ENCODE peak calls at places on chromosomes 5 and 9, in four cellular contexts. J, R, U and K are unnamed samples.

GRCh38 chr5:142866563-142867275 is 96.5 kb downstream of the ARHGAP26 start:
- DNase-seq in R (no peak), U (peak; percentile 61), J (peak; percentile 88), K (peak; percentile 74)

GRCh38 chr5:179143446-179143845 is 83.3 kb downstream of the ZNF354C start:
- DNase-seq in U (no peak), R (no peak), J (no peak), K (no peak)

GRCh38 chr9:4422495-4422894 is 67.8 kb upstream of the SLC1A1 start:
- DNase-seq in J (peak; percentile 74), U (no peak), R (no peak), K (no peak)

GRCh38 chr5:177382423-177383029 is 1.7 kb upstream of the SLC34A1 start:
- DNase-seq in U (peak; percentile 31), R (no peak), J (no peak), K (peak; percentile 70)

GRCh38 chr9:74025402-74025894 is 471.7 kb upstream of the RORB start:
- DNase-seq in U (peak; percentile 9), R (no peak), J (no peak), K (no peak)

GRCh38 chr5:172455511-172456061 is 1.3 kb upstream of the SH3PXD2B start:
- DNase-seq in R (peak; percentile 42), J (no peak), U (no peak), K (no peak)

GRCh38 chr5:103060414-103060954 is 59.5 kb downstream of the GIN1 start:
- DNase-seq in R (no peak), U (no peak), J (peak; percentile 15), K (no peak)

GRCh38 chr5:57186194-57186593 is 12.3 kb downstream of the GPBP1 start:
- DNase-seq in J (no peak), R (no peak), U (peak; percentile 50), K (no peak)

GRCh38 chr9:111516061-111516465 is 8.9 kb upstream of the ZNF483 start:
- DNase-seq in U (no peak), J (no peak), R (no peak), K (no peak)

GRCh38 chr5:53194086-53194485 is 84.5 kb upstream of the MOCS2 start:
- DNase-seq in U (no peak), R (no peak), J (no peak), K (no peak)

GRCh38 chr9:129867138-129868032 is 32.1 kb downstream of the USP20 start:
- DNase-seq in J (no peak), U (no peak), R (no peak), K (no peak)

GRCh38 chr9:115945009-115945431 is 208.6 kb upstream of the PAPPA start:
- DNase-seq in R (no peak), U (peak; percentile 2), J (no peak), K (no peak)

GRCh38 chr5:1020461-1020961 is 11.9 kb downstream of the NKD2 start:
- DNase-seq in U (no peak), R (no peak), J (no peak), K (no peak)

GRCh38 chr9:26882154-26882553 is 10.4 kb downstream of the CAAP1 start:
- DNase-seq in R (no peak), J (no peak), U (no peak), K (no peak)

GRCh38 chr5:149406203-149406978 is 27.3 kb upstream of the IL17B start:
- DNase-seq in J (no peak), R (no peak), U (no peak), K (no peak)

GRCh38 chr9:111451570-111451969 is 32.6 kb downstream of the ECPAS start:
- DNase-seq in R (no peak), J (no peak), U (no peak), K (no peak)

GRCh38 chr9:138103111-138103823 is 225.7 kb downstream of the CACNA1B start:
- DNase-seq in R (no peak), J (no peak), U (no peak), K (no peak)

GRCh38 chr5:36624277-36624676 is 17.9 kb downstream of the SLC1A3 start:
- DNase-seq in U (no peak), R (peak; percentile 43), J (no peak), K (no peak)

GRCh38 chr9:124779368-124780059 is 2.6 kb downstream of the OLFML2A start:
- DNase-seq in U (no peak), R (no peak), J (no peak), K (no peak)